ENCODE peak calls at places on chromosomes 16 and 17, in five cellular contexts. B is HFFc6; I is anterior cingulate cortex; S is ureter; O is activated CD4-positive, alpha-beta T cell treated with anti-CD3 and anti-CD28 coated beads for 1 hour. D is an unnamed sample.

GRCh38 chr16:81798311-81799137 is 19.4 kb downstream of the PLCG2 start:
- DNase-seq in B (no peak), I (no peak), S (no peak), O (no peak), D (no peak)

GRCh38 chr17:53426505-53426904 is 396.2 kb upstream of the KIF2B start:
- DNase-seq in B (no peak), I (no peak), S (no peak), O (no peak), D (no peak)

GRCh38 chr16:70453891-70454220 is 539 bp upstream of the FCSK start:
- DNase-seq in B (no peak), I (no peak), S (no peak), O (no peak), D (no peak)

GRCh38 chr17:75352079-75352569 is 53.4 kb downstream of the GRB2 start:
- DNase-seq in B (no peak), I (no peak), S (peak), O (no peak), D (no peak)

GRCh38 chr17:1629647-1630310 is 1.1 kb upstream of the SLC43A2 start:
- DNase-seq in B (no peak), I (peak), S (peak), O (peak), D (peak)

GRCh38 chr17:77365584-77366186 is 224.9 kb downstream of the SEC14L1 start:
- DNase-seq in B (peak), I (no peak), S (no peak), O (no peak), D (peak)

GRCh38 chr16:87129771-87130170 is 187.4 kb downstream of the C16orf95 start:
- DNase-seq in B (peak), I (no peak), S (no peak), O (no peak), D (peak)

GRCh38 chr17:78682363-78682762 is 99.7 kb downstream of the CYTH1 start:
- DNase-seq in B (no peak), I (no peak), S (no peak), O (no peak), D (no peak)

GRCh38 chr17:43356999-43357398 is 41.8 kb upstream of the ARL4D start:
- DNase-seq in B (peak), I (no peak), S (no peak), O (no peak), D (peak)

GRCh38 chr17:81583589-81584337 is 31.6 kb upstream of the FAAP100 start:
- DNase-seq in B (no peak), I (no peak), S (no peak), O (no peak), D (no peak)

D was measured in ELR.